ENCODE peak calls at places on chromosome 12, in four cellular contexts. B is A549, Y is left ventricle myocardium inferior, N is body of pancreas. S is an unnamed sample.

GRCh38 chr12:24903305-24904088 is 45.4 kb downstream of the BCAT1 start:
- DNase-seq in B (no peak), Y (no peak), N (no peak), S (no peak)

GRCh38 chr12:122412851-122413433 is 9.5 kb downstream of the CLIP1 start:
- DNase-seq in B (no peak), Y (no peak), N (no peak), S (no peak)

GRCh38 chr12:77152623-77153193 is 87.3 kb upstream of the E2F7 start:
- DNase-seq in B (no peak), Y (no peak), N (no peak), S (no peak)

GRCh38 chr12:100554608-100555077 is 18.8 kb upstream of the GAS2L3 start:
- DNase-seq in B (peak), Y (no peak), N (peak), S (no peak)

GRCh38 chr12:105554223-105554678 is 223.8 kb downstream of the C12orf75 start:
- DNase-seq in B (no peak), Y (no peak), N (no peak), S (no peak)

GRCh38 chr12:5377997-5378596 is 53.8 kb upstream of the NTF3 start:
- DNase-seq in B (no peak), Y (no peak), N (no peak), S (no peak)

GRCh38 chr12:51393676-51394545 is 2.7 kb upstream of the GALNT6 start:
- DNase-seq in B (no peak), Y (no peak), N (peak), S (no peak)

GRCh38 chr12:101813117-101813516 is 17.6 kb downstream of the GNPTAB start:
- DNase-seq in B (no peak), Y (no peak), N (no peak), S (no peak)

GRCh38 chr12:50926415-50926814 is 25.9 kb upstream of the HIGD1C start:
- DNase-seq in B (no peak), Y (no peak), N (no peak), S (no peak)

GRCh38 chr12:2791086-2791485 is 3.7 kb upstream of the FKBP4 start:
- DNase-seq in B (no peak), Y (no peak), N (no peak), S (peak)

GRCh38 chr12:108911915-108912314 is 32.0 kb downstream of the DAO start:
- DNase-seq in B (no peak), Y (no peak), N (no peak), S (no peak)

GRCh38 chr12:84843588-84844144 is 68.9 kb downstream of the SLC6A15 start:
- DNase-seq in B (no peak), Y (no peak), N (no peak), S (no peak)

GRCh38 chr12:91370086-91370868 is 187.7 kb upstream of the DCN start:
- DNase-seq in B (no peak), Y (no peak), N (no peak), S (no peak)

DNA sequence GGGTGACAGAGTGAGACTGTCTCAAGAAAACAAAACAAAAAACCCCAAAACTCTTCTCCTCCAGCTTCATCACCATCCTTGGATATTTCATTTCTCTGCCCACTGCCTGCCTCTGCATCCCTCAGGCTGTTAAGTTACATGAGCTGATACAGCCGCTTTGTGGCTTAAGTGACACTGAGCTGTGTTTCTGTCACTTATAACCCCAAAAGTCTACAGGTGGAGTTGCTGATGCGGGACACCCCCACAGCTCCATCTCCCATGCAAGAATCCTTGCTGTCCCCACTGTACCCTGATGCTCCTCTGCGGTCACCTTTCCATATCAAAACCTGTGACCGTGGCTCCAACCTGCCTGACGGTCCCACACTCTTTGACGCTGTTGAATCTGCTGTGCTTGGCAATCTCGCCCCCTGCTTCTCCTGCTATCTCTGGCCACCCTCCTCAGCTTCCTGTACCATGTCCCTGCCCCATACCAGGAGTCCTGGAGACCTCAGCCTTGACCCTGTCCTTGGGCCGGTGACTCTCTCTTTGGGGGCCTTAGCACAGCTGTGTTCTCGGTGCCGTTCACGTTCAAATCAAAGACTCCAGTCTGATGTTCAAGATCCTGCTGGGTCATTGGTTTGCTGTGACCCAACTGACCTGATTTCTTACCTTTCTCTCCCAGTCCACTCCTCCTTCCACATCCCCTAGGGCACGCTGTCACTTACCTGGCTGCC is 20.3 kb downstream of the HVCN1 start:
- DNase-seq in B (no peak), Y (no peak), N (no peak), S (no peak)
- H3K4me3 ChIP-seq in B (no peak), Y (no peak), N (no peak), S (no peak)

DNA sequence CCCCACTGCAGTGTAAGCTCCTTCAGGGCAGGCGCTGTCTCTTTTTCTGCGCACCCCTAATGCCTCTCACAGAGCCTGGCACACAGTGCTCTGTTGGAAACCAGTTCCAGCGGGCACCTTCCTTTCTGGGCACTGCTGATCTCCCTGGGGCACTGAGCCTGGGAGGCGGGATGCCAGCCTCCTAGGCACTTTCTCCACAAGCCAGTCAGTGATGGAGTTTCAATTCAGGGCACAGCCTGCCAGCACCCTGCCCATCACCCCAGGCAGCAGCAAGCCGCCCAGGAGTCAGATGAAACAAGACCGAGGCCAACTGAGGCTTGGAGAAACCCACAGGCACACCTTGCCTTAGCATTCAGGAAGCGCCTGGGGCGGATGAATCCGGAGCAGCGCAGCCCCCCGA is 5.7 kb upstream of the CTDSP2 start:
- DNase-seq in B (no peak), Y (peak), N (no peak), S (no peak)
- H3K27ac ChIP-seq in B (peak), Y (peak), N (no peak), S (peak)

DNA sequence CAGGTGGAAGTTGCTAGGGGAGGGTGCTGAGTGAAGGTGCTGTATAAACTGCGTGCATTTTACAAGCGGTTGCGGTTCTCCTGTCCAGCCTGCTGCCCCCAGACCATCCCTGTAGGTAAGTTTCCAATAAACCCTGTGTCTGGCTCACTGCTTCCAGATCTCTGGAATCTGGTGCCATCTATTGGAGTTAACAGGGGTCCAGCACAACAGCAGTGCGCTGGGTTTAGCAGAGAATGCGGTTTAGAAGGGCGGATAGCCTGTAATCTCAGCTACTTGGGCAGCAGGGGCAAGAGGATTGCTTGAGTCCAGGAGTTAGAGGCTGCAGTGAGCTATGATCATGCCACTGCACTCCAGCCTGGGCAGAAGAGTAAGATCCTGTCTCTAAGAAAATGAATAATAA is 4.9 kb downstream of the AACS start:
- DNase-seq in B (no peak), Y (no peak), N (no peak), S (no peak)
- TF ChIP-seq CTCF in B (no peak), Y (no peak), N (no peak), S (no peak)

DNA sequence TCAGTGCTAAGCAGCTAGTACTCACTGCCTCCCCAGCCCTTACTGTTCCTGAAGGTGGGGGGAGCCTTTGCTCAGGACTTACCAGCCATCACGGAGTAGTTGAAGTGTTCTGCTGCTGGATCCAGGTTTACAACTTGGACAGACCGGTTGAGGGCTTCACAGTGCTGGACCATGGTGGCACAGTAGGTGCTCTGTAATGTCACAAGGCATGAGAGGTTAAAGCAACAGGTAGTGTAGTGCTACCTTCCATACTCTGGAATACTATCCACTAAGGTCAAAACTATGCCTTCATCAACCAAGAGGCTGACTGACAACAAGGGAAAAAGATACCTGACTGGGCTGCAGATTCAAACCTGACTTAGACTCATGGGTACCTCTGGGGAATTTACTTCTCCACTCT is 3.0 kb downstream of the GPN3 start:
- DNase-seq in B (no peak), Y (no peak), N (no peak), S (no peak)
- H3K4me3 ChIP-seq in B (no peak), Y (no peak), N (no peak), S (no peak)

GRCh38 chr12:93702707-93703305 is 25.6 kb downstream of the CRADD start:
- DNase-seq in B (no peak), Y (no peak), N (no peak), S (no peak)

GRCh38 chr12:93699271-93700141 is 22.3 kb downstream of the CRADD start:
- DNase-seq in B (no peak), Y (no peak), N (no peak), S (no peak)

GRCh38 chr12:93696462-93696861 is 19.3 kb downstream of the CRADD start:
- DNase-seq in B (no peak), Y (no peak), N (no peak), S (no peak)

GRCh38 chr12:93704122-93704521 is 26.9 kb downstream of the CRADD start:
- DNase-seq in B (no peak), Y (no peak), N (no peak), S (no peak)

GRCh38 chr12:93698307-93699092 is 21.3 kb downstream of the CRADD start:
- DNase-seq in B (no peak), Y (no peak), N (no peak), S (no peak)
- H3K27ac ChIP-seq in B (no peak), Y (peak), N (no peak), S (no peak)

DNA sequence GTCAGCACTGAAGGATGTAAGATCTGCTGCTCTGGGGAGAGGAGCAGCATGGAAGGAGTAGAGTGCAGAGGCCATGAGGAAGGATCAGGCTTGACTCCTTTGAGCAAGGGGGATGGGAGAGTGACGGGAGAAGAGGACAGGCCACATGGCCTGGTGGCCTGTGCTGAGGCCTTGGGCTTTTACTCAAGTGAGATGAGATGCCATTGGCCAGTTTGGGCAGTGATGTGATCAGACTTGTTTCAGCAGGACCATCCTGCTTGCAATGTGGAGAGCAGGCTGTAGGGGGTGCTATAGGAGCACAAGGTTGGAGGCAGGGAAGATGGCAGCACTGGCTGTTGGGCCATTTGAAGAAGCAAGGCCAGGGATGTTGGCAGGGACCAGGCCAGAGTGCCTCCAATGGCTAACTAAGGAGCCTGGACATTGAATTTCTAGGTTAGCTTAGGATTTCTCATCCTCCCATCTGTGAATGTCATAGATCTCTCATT is 23.6 kb downstream of the FGF23 start:
- DNase-seq in B (no peak), Y (no peak), N (no peak), S (no peak)
- TF ChIP-seq CTCF in B (peak), Y (peak), N (no peak), S (no peak)

GRCh38 chr12:462936-463705 is 3.4 kb downstream of the B4GALNT3 start:
- DNase-seq in B (no peak), Y (no peak), N (peak), S (no peak)

GRCh38 chr12:459050-459429 is 699 bp upstream of the B4GALNT3 start:
- DNase-seq in B (no peak), Y (no peak), N (no peak), S (peak)

GRCh38 chr12:461425-461824 is 1.7 kb downstream of the B4GALNT3 start:
- DNase-seq in B (no peak), Y (no peak), N (no peak), S (no peak)

GRCh38 chr12:459430-460258 is at the start of gene B4GALNT3:
- DNase-seq in B (peak), Y (peak), N (peak), S (peak)

DNA sequence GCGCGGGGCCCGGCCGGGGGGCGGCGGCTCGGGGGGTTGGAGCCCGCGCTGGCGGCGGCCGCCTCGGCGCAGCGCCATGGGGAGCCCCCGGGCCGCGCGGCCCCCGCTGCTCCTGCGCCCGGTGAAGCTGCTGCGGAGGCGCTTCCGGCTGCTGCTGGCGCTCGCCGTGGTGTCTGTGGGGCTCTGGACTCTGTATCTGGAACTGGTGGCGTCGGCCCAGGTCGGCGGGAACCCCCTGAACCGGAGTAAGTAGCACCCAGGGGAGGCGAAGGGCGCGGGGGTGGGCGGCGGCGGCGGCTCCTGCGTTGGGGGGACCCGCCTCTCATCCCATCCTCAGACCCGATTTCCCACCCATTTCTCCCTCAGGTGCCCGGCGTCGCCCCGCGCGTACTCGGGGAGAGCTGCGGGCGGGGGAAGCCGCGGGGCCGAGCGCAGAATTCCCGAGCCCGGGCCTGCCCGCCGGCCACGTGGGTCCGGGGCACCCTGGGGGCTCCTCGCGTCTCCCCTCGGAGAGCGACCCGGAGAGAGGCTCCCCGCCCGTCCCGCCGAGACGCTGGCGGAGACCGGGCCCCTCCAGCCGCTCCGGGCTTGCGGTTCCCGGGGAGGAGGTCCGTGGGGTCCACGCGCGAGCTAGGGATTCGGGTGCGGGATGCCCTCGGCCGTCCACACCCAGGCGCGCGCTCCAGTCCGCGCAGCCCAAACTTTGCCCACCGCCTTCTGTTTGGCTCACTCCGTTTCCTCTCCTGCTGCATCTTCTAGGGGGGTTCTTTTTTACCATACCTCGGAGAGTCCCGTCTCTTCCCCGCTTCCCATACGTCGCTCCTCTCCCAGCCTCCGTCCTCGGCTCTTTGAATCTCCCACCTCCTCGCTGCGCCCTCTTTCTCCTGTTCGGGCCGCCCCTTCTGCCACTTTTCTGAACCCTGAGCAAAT is 827 bp downstream of the B4GALNT3 start:
- DNase-seq in B (no peak), Y (no peak), N (peak), S (peak)
- H3K4me3 ChIP-seq in B (peak), Y (peak), N (no peak), S (peak)

S was measured in upper lobe of left lung.